ENCODE peak calls at places on chromosomes 7 and 10, in eight cellular contexts. Y is adrenal gland, A is cardiac muscle cell, C is OCI-LY7, U is fibroblast of the aortic adventitia, N is MCF 10A, M is GM20000, R is neural crest cell. E is an unnamed sample.
A peak's percentile ranks its signal among the peaks of the same experiment; 100 is the strongest.

GRCh38 chr7:76182225-76182965 is 19.3 kb upstream of the SRRM3 start:
- DNase-seq in R (no peak), U (no peak), Y (no peak), A (no peak), C (no peak), M (no peak), N (no peak), E (no peak)

GRCh38 chr7:148911626-148912025 is 27.5 kb upstream of the EZH2 start:
- DNase-seq in A (no peak), U (no peak), M (no peak), N (no peak), C (no peak), R (no peak), Y (no peak), E (no peak)

GRCh38 chr10:78215645-78216044 is 182.0 kb downstream of the RPS24 start:
- DNase-seq in C (no peak), Y (peak; percentile 44), U (peak; percentile 72), N (no peak), R (no peak), M (no peak), A (peak; percentile 86), E (no peak)

GRCh38 chr10:132115736-132116135 is 50.0 kb downstream of the JAKMIP3 start:
- DNase-seq in N (no peak), M (no peak), R (no peak), Y (no peak), A (peak; percentile 48), U (no peak), C (no peak), E (no peak)

GRCh38 chr10:123974406-123974805 is 82.8 kb upstream of the CPXM2 start:
- DNase-seq in A (peak; percentile 54), C (peak; percentile 24), M (no peak), U (peak; percentile 95), R (no peak), N (peak; percentile 90), Y (no peak), E (no peak)

GRCh38 chr10:21978191-21978862 is 25.2 kb downstream of the DNAJC1 start:
- DNase-seq in N (peak; percentile 29), U (peak; percentile 68), R (no peak), C (no peak), M (no peak), A (peak; percentile 53), Y (no peak), E (no peak)

GRCh38 chr7:38211940-38212339 is 33.9 kb downstream of the STARD3NL start:
- DNase-seq in A (peak; percentile 54), U (peak; percentile 64), M (no peak), Y (no peak), C (no peak), N (no peak), R (no peak), E (no peak)

GRCh38 chr10:45427956-45428338 is 53.9 kb downstream of the ALOX5 start:
- DNase-seq in M (peak; percentile 7), A (no peak), U (no peak), N (no peak), Y (no peak), C (no peak), R (no peak), E (no peak)

GRCh38 chr7:34497153-34497777 is 160.8 kb upstream of the NPSR1 start:
- DNase-seq in Y (no peak), M (no peak), C (no peak), U (no peak), R (peak; percentile 6), A (no peak), N (peak; percentile 17), E (no peak)

GRCh38 chr10:16367899-16368298 is 68.9 kb upstream of the PTER start:
- DNase-seq in U (no peak), R (no peak), N (no peak), A (no peak), M (no peak), Y (no peak), C (no peak), E (no peak)

GRCh38 chr7:128042027-128042426 is 10.8 kb upstream of the LRRC4 start:
- DNase-seq in Y (no peak), U (no peak), M (no peak), R (peak; percentile 30), C (no peak), A (no peak), N (no peak), E (no peak)

GRCh38 chr7:145884716-145885514 is 231.7 kb upstream of the CNTNAP2 start:
- DNase-seq in U (no peak), N (no peak), C (peak; percentile 64), A (no peak), M (no peak), Y (no peak), R (no peak), E (no peak)

GRCh38 chr7:134502463-134502862 is 24.9 kb upstream of the AKR1B10 start:
- DNase-seq in A (peak; percentile 85), R (no peak), U (peak; percentile 87), Y (peak; percentile 47), C (no peak), N (peak; percentile 78), M (no peak), E (no peak)

GRCh38 chr7:92717982-92718716 is 118.2 kb downstream of the CDK6 start:
- DNase-seq in C (peak; percentile 45), Y (peak; percentile 67), A (peak; percentile 67), U (peak; percentile 82), M (peak; percentile 58), N (peak; percentile 83), R (no peak), E (peak; percentile 36)

GRCh38 chr7:31497501-31497900 is 16.4 kb upstream of the ITPRID1 start:
- DNase-seq in A (no peak), Y (no peak), U (no peak), R (no peak), C (no peak), N (no peak), M (no peak), E (no peak)

GRCh38 chr7:50962962-50963374 is 180.3 kb upstream of the GRB10 start:
- DNase-seq in U (peak; percentile 50), A (peak; percentile 75), M (no peak), C (no peak), Y (peak; percentile 58), R (no peak), N (peak; percentile 97), E (no peak)

GRCh38 chr10:114634607-114634974 is 23.5 kb downstream of the ABLIM1 start:
- DNase-seq in Y (peak; percentile 80), A (peak; percentile 94), N (peak; percentile 81), C (no peak), R (no peak), U (peak; percentile 94), M (no peak), E (no peak)

GRCh38 chr10:114751856-114752255 is 69.7 kb upstream of the FHIP2A start:
- DNase-seq in C (no peak), M (no peak), U (peak; percentile 58), N (peak; percentile 88), Y (no peak), A (no peak), R (no peak), E (no peak)

GRCh38 chr10:60664859-60665258 is 113.4 kb upstream of the CDK1 start:
- DNase-seq in Y (no peak), U (peak; percentile 18), N (peak; percentile 54), A (no peak), R (no peak), M (no peak), C (no peak), E (no peak)

GRCh38 chr10:13990392-13990805 is 340.3 kb downstream of the FRMD4A start:
- DNase-seq in M (no peak), U (peak; percentile 70), N (no peak), C (no peak), Y (peak; percentile 31), A (peak; percentile 55), R (no peak), E (no peak)

GRCh38 chr10:44279376-44279775 is 105.5 kb downstream of the CXCL12 start:
- DNase-seq in N (no peak), R (no peak), A (no peak), Y (no peak), M (no peak), U (no peak), C (no peak), E (no peak)

GRCh38 chr10:1369197-1369596 is 313.0 kb downstream of the WDR37 start:
- DNase-seq in C (no peak), U (no peak), Y (no peak), R (no peak), M (no peak), A (no peak), N (no peak), E (no peak)
- TF ChIP-seq CTCF in C (peak; percentile 7), U (no peak), Y (no peak), R (no peak), M (no peak), A (no peak), N (no peak), E (no peak)

GRCh38 chr10:6191147-6191546 is 11.6 kb upstream of the PFKFB3 start:
- DNase-seq in C (no peak), A (no peak), M (no peak), R (no peak), N (no peak), U (no peak), Y (no peak), E (no peak)
- TF ChIP-seq CTCF in C (peak; percentile 43), A (no peak), M (no peak), R (no peak), N (no peak), U (no peak), Y (no peak), E (no peak)

DNA sequence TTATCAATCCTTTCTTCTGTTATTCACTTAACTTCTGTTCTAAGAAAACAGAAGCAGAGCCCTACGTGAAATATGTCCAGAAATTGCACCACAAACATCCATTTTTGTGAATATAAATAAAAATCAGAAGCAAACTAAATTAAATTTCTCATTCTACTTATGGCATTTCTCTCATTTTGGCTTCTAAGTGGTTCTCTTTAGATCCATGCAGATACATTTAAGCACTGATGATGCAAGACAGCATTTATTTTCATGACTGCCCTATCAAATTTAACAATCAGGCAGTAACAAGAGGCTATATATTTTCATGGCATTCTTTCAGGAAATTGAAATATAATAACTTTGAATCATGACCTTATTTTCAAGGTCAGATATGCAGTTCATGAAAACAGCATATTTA is 1049.6 kb downstream of the GRM8 start:
- DNase-seq in U (no peak), C (no peak), M (no peak), A (no peak), R (no peak), Y (no peak), N (no peak), E (no peak)
- TF ChIP-seq CTCF in U (no peak), C (no peak), M (no peak), A (no peak), R (no peak), Y (no peak), N (no peak), E (no peak)

GRCh38 chr7:30162133-30162532 is 27.3 kb downstream of the MTURN start:
- DNase-seq in Y (no peak), U (no peak), C (no peak), A (no peak), M (no peak), R (no peak), N (no peak), E (no peak)

GRCh38 chr7:30165590-30165989 is 30.8 kb downstream of the MTURN start:
- DNase-seq in N (no peak), M (no peak), A (no peak), U (no peak), C (no peak), Y (no peak), R (no peak), E (no peak)

GRCh38 chr7:30164567-30164966 is 29.8 kb downstream of the MTURN start:
- DNase-seq in C (peak; percentile 75), U (peak; percentile 76), Y (no peak), N (peak; percentile 82), M (peak; percentile 52), A (peak; percentile 79), R (no peak), E (peak; percentile 56)

GRCh38 chr7:30162622-30163124 is 27.9 kb downstream of the MTURN start:
- DNase-seq in M (no peak), Y (no peak), N (peak; percentile 63), U (peak; percentile 59), A (peak; percentile 61), C (no peak), R (no peak), E (no peak)

GRCh38 chr7:30163231-30163894 is 28.6 kb downstream of the MTURN start:
- DNase-seq in C (peak; percentile 18), R (no peak), M (no peak), N (peak; percentile 47), Y (no peak), U (no peak), A (no peak), E (no peak)
- TF ChIP-seq CTCF in C (no peak), R (no peak), M (no peak), N (no peak), Y (no peak), U (no peak), A (no peak), E (no peak)

E was measured in GM13976.